ENCODE peak calls at places on chromosomes 4 and X, in six cellular contexts. P is activated B cell treated with CpG ODN at 0.5 μM for 24 hours, Q is astrocyte, I is dorsolateral prefrontal cortex, E is testis, V is stomach. G is an unnamed sample.

GRCh38 chr4:15303052-15303641 is 124.7 kb upstream of the C1QTNF7 start:
- DNase-seq in E (no peak), P (no peak), I (no peak), Q (peak), V (no peak), G (peak)

GRCh38 chr4:155419266-155419665 is 42.5 kb upstream of the MAP9 start:
- DNase-seq in E (no peak), P (no peak), V (no peak), I (no peak), Q (no peak), G (peak)

GRCh38 chr4:48212165-48212564 is 57.5 kb downstream of the TEC start:
- DNase-seq in I (no peak), Q (no peak), P (no peak), V (no peak), E (no peak), G (no peak)

GRCh38 chr4:3531887-3532713 is at the start of gene LRPAP1:
- DNase-seq in Q (peak), V (peak), I (peak), P (peak), E (peak), G (peak)

GRCh38 chr4:163808091-163808490 is 313.6 kb downstream of the TMA16 start:
- DNase-seq in E (no peak), P (no peak), V (no peak), I (no peak), Q (no peak), G (no peak)

GRCh38 chr4:87209696-87210095 is 10.7 kb downstream of the KLHL8 start:
- DNase-seq in E (peak), I (no peak), Q (no peak), V (peak), P (peak), G (no peak)

GRCh38 chrX:119477812-119478232 is 9.6 kb downstream of the SLC25A5 start:
- DNase-seq in Q (peak), V (peak), E (no peak), P (no peak), I (no peak), G (peak)

GRCh38 chr4:963276-964225 is 9.8 kb downstream of the DGKQ start:
- DNase-seq in E (no peak), P (no peak), V (no peak), I (no peak), Q (no peak), G (no peak)

GRCh38 chr4:131644619-131645018 is 1504.5 kb upstream of the PCDH10 start:
- DNase-seq in V (no peak), E (peak), I (no peak), P (no peak), Q (no peak), G (no peak)

GRCh38 chr4:118124977-118125376 is 90.7 kb downstream of the NDST3 start:
- DNase-seq in E (no peak), P (no peak), I (no peak), V (no peak), Q (no peak), G (no peak)

GRCh38 chr4:106021737-106022410 is 126.6 kb downstream of the NPNT start:
- DNase-seq in V (no peak), I (no peak), Q (peak), E (no peak), P (no peak), G (no peak)

GRCh38 chrX:53882331-53882730 is 161.9 kb downstream of the PHF8 start:
- DNase-seq in P (no peak), I (no peak), V (no peak), Q (peak), E (peak), G (peak)

GRCh38 chr4:54277691-54278090 is 48.6 kb downstream of the PDGFRA start:
- DNase-seq in Q (peak), P (no peak), E (no peak), I (no peak), V (no peak), G (peak)

GRCh38 chr4:39169426-39169825 is 12.9 kb upstream of the WDR19 start:
- DNase-seq in E (no peak), Q (peak), P (no peak), V (no peak), I (no peak), G (no peak)

GRCh38 chr4:53781614-53782467 is 190.6 kb upstream of the LNX1 start:
- DNase-seq in P (no peak), E (no peak), V (no peak), Q (no peak), I (no peak), G (no peak)

GRCh38 chr4:54005475-54005874 is 58.9 kb downstream of the CHIC2 start:
- DNase-seq in V (no peak), Q (no peak), E (no peak), P (no peak), I (no peak), G (no peak)

GRCh38 chrX:96480081-96480480 is 204.6 kb upstream of the DIAPH2 start:
- DNase-seq in V (no peak), P (no peak), Q (peak), E (no peak), I (no peak), G (peak)

GRCh38 chr4:39335566-39335965 is 30.6 kb downstream of the RFC1 start:
- DNase-seq in P (no peak), I (no peak), Q (no peak), E (no peak), V (no peak), G (no peak)

GRCh38 chr4:125765936-125766335 is 451.2 kb downstream of the FAT4 start:
- DNase-seq in V (no peak), P (no peak), E (no peak), Q (no peak), I (no peak), G (no peak)

GRCh38 chr4:125758438-125758837 is 443.7 kb downstream of the FAT4 start:
- DNase-seq in P (no peak), E (no peak), Q (no peak), V (no peak), I (no peak), G (no peak)

GRCh38 chr4:125760956-125761355 is 446.2 kb downstream of the FAT4 start:
- DNase-seq in V (no peak), Q (no peak), E (no peak), I (no peak), P (no peak), G (no peak)

GRCh38 chr4:125762537-125762936 is 447.8 kb downstream of the FAT4 start:
- DNase-seq in I (no peak), V (no peak), E (no peak), P (no peak), Q (no peak), G (no peak)
- TF ChIP-seq CTCF in I (no peak), V (no peak), E (no peak), P (no peak), Q (no peak), G (peak)

DNA sequence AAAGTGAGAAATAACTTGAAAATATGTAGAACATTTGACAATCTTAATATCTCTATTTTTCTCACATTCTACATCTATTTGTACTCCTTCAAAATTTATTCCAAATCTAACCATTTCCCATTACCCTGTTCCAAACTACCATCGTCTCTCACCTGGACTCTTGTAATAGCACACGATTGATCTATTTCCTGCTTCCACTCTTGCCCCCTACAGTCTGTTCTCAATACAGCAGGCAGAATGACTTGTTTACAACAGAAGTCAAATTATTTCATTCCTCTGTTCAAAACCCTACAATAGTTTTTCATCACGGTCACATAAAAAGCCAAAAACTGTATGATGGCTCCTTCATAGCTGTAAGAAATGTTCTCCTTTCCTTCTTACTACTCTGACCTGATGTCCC is 21.1 kb upstream of the LUZP4 start:
- DNase-seq in V (no peak), E (no peak), I (no peak), Q (no peak), P (no peak), G (no peak)
- TF ChIP-seq CTCF in V (no peak), E (peak), I (peak), Q (peak), P (no peak), G (peak)

DNA sequence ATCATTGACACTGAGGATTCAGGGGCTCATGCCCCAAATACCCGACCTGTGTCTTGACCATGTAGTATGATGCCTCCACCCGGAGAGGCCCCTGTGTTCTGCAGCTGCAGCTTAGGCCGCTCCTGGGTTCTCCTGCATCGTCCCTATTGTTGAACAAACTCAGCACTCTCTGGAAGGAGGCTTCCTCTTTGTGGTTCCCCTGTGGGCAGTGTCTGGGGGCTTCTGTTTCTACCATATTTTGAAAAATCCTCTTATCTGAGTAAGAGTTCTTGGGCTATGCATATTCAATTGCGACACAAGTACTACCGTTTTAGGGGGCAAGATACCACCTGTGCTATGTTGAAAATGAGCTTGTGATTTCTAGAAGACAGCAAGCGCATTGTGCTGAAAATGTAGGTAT is 276.6 kb downstream of the DHRSX start:
- DNase-seq in V (no peak), E (no peak), Q (no peak), P (no peak), I (no peak), G (no peak)
- TF ChIP-seq CTCF in V (no peak), E (no peak), Q (no peak), P (no peak), I (no peak), G (no peak)

GRCh38 chrX:67780694-67781109 is 236.9 kb downstream of the AR start:
- DNase-seq in V (peak), Q (peak), E (peak), I (peak), P (no peak), G (peak)

GRCh38 chrX:67777148-67777547 is 233.3 kb downstream of the AR start:
- DNase-seq in V (no peak), I (no peak), Q (no peak), E (no peak), P (no peak), G (no peak)

GRCh38 chrX:67784712-67785111 is 240.9 kb downstream of the AR start:
- DNase-seq in E (no peak), I (no peak), Q (no peak), V (no peak), P (no peak), G (no peak)

GRCh38 chrX:67779099-67779498 is 235.3 kb downstream of the AR start:
- DNase-seq in P (no peak), Q (no peak), E (no peak), I (no peak), V (no peak), G (no peak)

GRCh38 chrX:67781132-67781531 is 237.3 kb downstream of the AR start:
- DNase-seq in Q (no peak), I (no peak), E (no peak), P (no peak), V (no peak), G (peak)
- TF ChIP-seq CTCF in Q (no peak), I (no peak), E (no peak), P (no peak), V (no peak), G (peak)

DNA sequence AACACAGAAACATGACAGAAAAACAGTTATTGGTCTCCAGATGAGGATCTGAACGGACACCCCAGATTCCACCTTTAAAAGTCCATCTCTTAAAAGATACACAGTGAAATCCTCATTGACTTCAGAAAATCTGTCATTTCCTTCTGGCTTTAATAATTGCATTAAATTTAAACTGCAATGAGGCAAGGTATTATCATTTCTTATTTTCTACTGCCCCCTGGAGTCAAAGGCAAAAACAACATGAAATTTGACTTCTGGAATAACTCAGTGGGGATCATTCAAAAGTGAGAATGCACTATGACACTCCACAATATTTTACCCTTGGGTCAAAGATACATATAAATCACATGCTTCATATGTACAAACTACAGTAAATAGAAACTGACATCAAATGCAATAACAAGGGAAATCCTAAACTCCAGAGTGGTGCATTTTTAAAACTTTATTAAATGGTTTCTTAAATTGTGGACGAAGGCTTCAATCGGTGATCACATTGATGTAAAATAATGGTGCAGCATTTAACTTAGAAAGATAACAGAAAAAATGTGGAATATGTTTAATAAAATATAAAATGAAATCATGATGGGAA is 56.4 kb upstream of the SPANXN1 start:
- DNase-seq in Q (no peak), V (no peak), P (no peak), I (no peak), E (no peak), G (peak)
- TF ChIP-seq CTCF in Q (peak), V (peak), P (no peak), I (peak), E (peak), G (peak)

GRCh38 chr4:61500883-61501282 is 300.8 kb downstream of the ADGRL3 start:
- DNase-seq in V (no peak), Q (no peak), E (peak), I (no peak), P (no peak), G (no peak)
- TF ChIP-seq CTCF in V (no peak), Q (no peak), E (no peak), I (peak), P (no peak), G (no peak)

GRCh38 chr4:104907074-104907649 is 239.5 kb upstream of the TET2 start:
- DNase-seq in E (no peak), V (no peak), P (no peak), I (no peak), Q (no peak), G (no peak)
- TF ChIP-seq CTCF in E (no peak), V (no peak), P (no peak), I (no peak), Q (no peak), G (no peak)